ENCODE peak calls at places on chromosome 22, in nine cellular contexts. V, I, P, B, Y, H, L, Q and K are unnamed samples.

GRCh38 chr22:44448271-44448780 is 49.7 kb downstream of the RTL6 start:
- DNase-seq in P (no peak), I (no peak), B (no peak), Q (peak), L (peak), V (no peak), H (peak), Y (no peak), K (no peak)

GRCh38 chr22:46071451-46072029 is 78.8 kb upstream of the PPARA start:
- DNase-seq in H (peak), L (peak), Q (peak), P (peak), Y (peak), I (peak), V (peak), B (no peak), K (peak)

GRCh38 chr22:43230571-43230970 is 43.6 kb upstream of the TTLL12 start:
- DNase-seq in P (no peak), I (no peak), L (no peak), H (no peak), B (no peak), Y (no peak), V (no peak), Q (no peak), K (no peak)

GRCh38 chr22:49966041-49966715 is 5.6 kb downstream of the PIM3 start:
- DNase-seq in I (no peak), L (no peak), B (no peak), P (no peak), V (no peak), Q (no peak), H (no peak), Y (no peak), K (no peak)

GRCh38 chr22:24106385-24107381 is 74.6 kb upstream of the SUSD2 start:
- DNase-seq in V (no peak), B (peak), I (peak), Y (peak), P (no peak), Q (no peak), L (no peak), H (no peak), K (peak)

GRCh38 chr22:30408388-30409101 is 11.7 kb downstream of the SEC14L2 start:
- DNase-seq in Y (no peak), H (no peak), Q (no peak), P (no peak), L (no peak), B (no peak), V (peak), I (no peak), K (no peak)

GRCh38 chr22:49935561-49935960 is 17.1 kb downstream of the CRELD2 start:
- DNase-seq in B (no peak), L (no peak), V (no peak), I (peak), Y (peak), H (no peak), P (no peak), Q (no peak), K (no peak)

GRCh38 chr22:46062971-46063631 is 86.1 kb upstream of the WNT7B start:
- DNase-seq in I (no peak), V (no peak), Y (no peak), L (no peak), Q (no peak), P (no peak), H (no peak), B (no peak), K (no peak)

GRCh38 chr22:38172489-38173155 is 9.0 kb downstream of the PLA2G6 start:
- DNase-seq in Q (no peak), I (no peak), V (peak), Y (no peak), B (peak), H (peak), L (peak), P (no peak), K (no peak)

GRCh38 chr22:35708453-35708852 is 9.2 kb upstream of the APOL5 start:
- DNase-seq in P (no peak), L (no peak), H (no peak), Q (no peak), I (no peak), Y (no peak), B (no peak), V (no peak), K (no peak)

GRCh38 chr22:26122920-26123468 is 46.3 kb upstream of the SEZ6L start:
- DNase-seq in L (no peak), P (no peak), H (no peak), I (no peak), Q (no peak), V (no peak), B (no peak), Y (no peak), K (no peak)

GRCh38 chr22:25896592-25896991 is 154.6 kb downstream of the MYO18B start:
- DNase-seq in P (no peak), I (no peak), L (no peak), Q (no peak), B (no peak), V (no peak), H (no peak), Y (no peak), K (no peak)

GRCh38 chr22:39808087-39808486 is 85.5 kb downstream of the ENTHD1 start:
- DNase-seq in I (peak), P (peak), V (peak), Y (peak), B (peak), Q (no peak), H (no peak), L (peak), K (no peak)

GRCh38 chr22:38513063-38513462 is 7.0 kb upstream of the DDX17 start:
- DNase-seq in V (peak), P (peak), B (peak), I (peak), Y (peak), H (no peak), L (peak), Q (no peak), K (no peak)

GRCh38 chr22:22934543-22935055 is 47.0 kb downstream of the IGLL5 start:
- DNase-seq in P (no peak), Y (peak), B (no peak), L (no peak), I (no peak), V (no peak), Q (no peak), H (no peak), K (no peak)

GRCh38 chr22:30526656-30527055 is 19.9 kb downstream of the SEC14L6 start:
- DNase-seq in I (no peak), H (no peak), B (no peak), V (no peak), P (no peak), Y (no peak), Q (no peak), L (no peak), K (no peak)

GRCh38 chr22:41619979-41620645 is 731 bp downstream of the DESI1 start:
- DNase-seq in H (peak), V (peak), Q (no peak), Y (peak), I (peak), L (peak), B (peak), P (peak), K (no peak)

GRCh38 chr22:43993072-43993760 is 30.9 kb upstream of the PARVB start:
- DNase-seq in L (peak), P (peak), Y (peak), B (peak), I (peak), Q (peak), H (peak), V (peak), K (peak)

GRCh38 chr22:22770280-22770871 is 117.2 kb upstream of the IGLL5 start:
- DNase-seq in B (peak), H (peak), Q (peak), L (peak), V (peak), Y (peak), I (peak), P (peak), K (no peak)

GRCh38 chr22:40397436-40397835 is 27.0 kb downstream of the SGSM3 start:
- DNase-seq in H (no peak), L (no peak), P (no peak), V (no peak), B (no peak), I (no peak), Y (no peak), Q (no peak), K (no peak)

GRCh38 chr22:28105396-28105795 is 186.3 kb upstream of the PITPNB start:
- DNase-seq in V (peak), Y (no peak), P (no peak), H (no peak), B (no peak), Q (no peak), L (no peak), I (no peak), K (no peak)

GRCh38 chr22:17785185-17786184 is 11.2 kb upstream of the BID start:
- DNase-seq in Y (peak), B (peak), H (peak), I (peak), P (peak), V (peak), Q (no peak), L (peak), K (no peak)

GRCh38 chr22:16699336-16699735 is 106.7 kb upstream of the CCT8L2 start:
- DNase-seq in I (no peak), H (no peak), P (no peak), L (no peak), V (no peak), B (no peak), Y (no peak), Q (no peak), K (no peak)

GRCh38 chr22:35970601-35971417 is 57.8 kb downstream of the RBFOX2 start:
- DNase-seq in Q (no peak), B (no peak), L (no peak), I (no peak), H (no peak), P (no peak), V (no peak), Y (no peak), K (no peak)

GRCh38 chr22:23053051-23053707 is 17.1 kb upstream of the GNAZ start:
- DNase-seq in B (no peak), P (no peak), Q (no peak), L (no peak), I (no peak), V (no peak), Y (no peak), H (no peak), K (no peak)

GRCh38 chr22:16917144-16918003 is 90.6 kb downstream of the GAB4 start:
- DNase-seq in B (no peak), Y (peak), Q (no peak), L (peak), V (peak), P (peak), H (peak), I (peak), K (peak)

GRCh38 chr22:37185646-37186227 is 2.3 kb downstream of the C1QTNF6 start:
- DNase-seq in V (no peak), B (no peak), P (no peak), Q (no peak), H (no peak), Y (no peak), I (no peak), L (no peak), K (no peak)

GRCh38 chr22:22915670-22916035 is 28.0 kb downstream of the IGLL5 start:
- DNase-seq in B (no peak), Y (no peak), I (no peak), L (no peak), Q (no peak), P (no peak), V (no peak), H (no peak), K (no peak)

GRCh38 chr22:39229075-39229474 is 15.7 kb downstream of the PDGFB start:
- DNase-seq in Q (no peak), P (no peak), I (no peak), V (no peak), L (no peak), H (no peak), Y (no peak), B (no peak), K (no peak)

GRCh38 chr22:37321288-37321687 is 39.0 kb downstream of the CYTH4 start:
- DNase-seq in Q (no peak), B (no peak), Y (no peak), I (no peak), P (no peak), H (no peak), V (no peak), L (no peak), K (no peak)

GRCh38 chr22:20429254-20430100 is 8.1 kb downstream of the SCARF2 start:
- DNase-seq in P (peak), H (no peak), Y (peak), V (peak), B (peak), Q (no peak), I (peak), L (peak), K (no peak)

GRCh38 chr22:37001826-37002225 is 17.4 kb downstream of the TST start:
- DNase-seq in Y (no peak), B (no peak), I (no peak), P (no peak), H (no peak), V (no peak), L (no peak), Q (no peak), K (no peak)

GRCh38 chr22:17867160-17867785 is 93.0 kb upstream of the BID start:
- DNase-seq in V (peak), Y (no peak), H (no peak), I (no peak), L (no peak), P (no peak), B (no peak), Q (no peak), K (no peak)

GRCh38 chr22:19547620-19548019 is 23.4 kb upstream of the CLDN5 start:
- DNase-seq in H (no peak), I (no peak), B (no peak), Y (no peak), L (no peak), Q (no peak), V (no peak), P (no peak), K (no peak)

GRCh38 chr22:47195156-47195675 is 432.8 kb downstream of the TBC1D22A start:
- DNase-seq in B (no peak), I (no peak), Q (no peak), L (no peak), P (no peak), V (no peak), H (no peak), Y (no peak), K (no peak)